ENCODE peak calls at places on chromosomes 4 and X, in four cellular contexts. K is neural progenitor cell, W is NCI-H1436, J is cardiac fibroblast. T is an unnamed sample.

GRCh38 chrX:129931411-129932136 is 25.6 kb downstream of the UTP14A start:
- DNase-seq in W (peak; percentile 60), K (peak; percentile 93), J (peak; percentile 97), T (peak; percentile 68)

GRCh38 chr4:81747242-81747930 is 275.7 kb upstream of the RASGEF1B start:
- DNase-seq in W (no peak), J (no peak), K (no peak), T (no peak)

GRCh38 chr4:123661080-123661737 is 264.6 kb downstream of the SPRY1 start:
- DNase-seq in W (no peak), K (no peak), J (peak; percentile 57), T (no peak)

GRCh38 chrX:43005561-43005960 is 227.6 kb upstream of the PPP1R2C start:
- DNase-seq in J (no peak), K (no peak), W (no peak), T (no peak)

GRCh38 chrX:15207384-15207783 is 62.5 kb downstream of the ASB9 start:
- DNase-seq in J (no peak), W (no peak), K (no peak), T (no peak)

GRCh38 chr4:2878346-2878745 is 34.7 kb downstream of the ADD1 start:
- DNase-seq in J (peak; percentile 52), W (no peak), K (no peak), T (no peak)

GRCh38 chr4:6377626-6378492 is 94.6 kb downstream of the PPP2R2C start:
- DNase-seq in J (no peak), K (peak; percentile 83), W (no peak), T (no peak)

GRCh38 chr4:158243071-158243470 is 32.8 kb downstream of the TMEM144 start:
- DNase-seq in K (no peak), W (no peak), J (no peak), T (no peak)

GRCh38 chr4:168839758-168840385 is 170.2 kb downstream of the CBR4 start:
- DNase-seq in K (no peak), J (peak; percentile 64), W (no peak), T (no peak)

GRCh38 chr4:83356899-83357661 is 22.4 kb upstream of the HPSE start:
- DNase-seq in K (no peak), J (peak; percentile 97), W (no peak), T (no peak)

GRCh38 chr4:152917533-152918395 is 18.4 kb upstream of the FHDC1 start:
- DNase-seq in W (no peak), K (no peak), J (no peak), T (no peak)

GRCh38 chrX:131874300-131874699 is 148.8 kb upstream of the STK26 start:
- DNase-seq in K (no peak), J (no peak), W (no peak), T (no peak)

GRCh38 chr4:20254517-20255250 is 3.0 kb downstream of the SLIT2 start:
- DNase-seq in K (peak; percentile 75), J (peak; percentile 59), W (no peak), T (peak; percentile 36)

GRCh38 chr4:156038772-156039171 is 85.1 kb upstream of the CTSO start:
- DNase-seq in W (no peak), J (no peak), K (no peak), T (no peak)

GRCh38 chr4:75849459-75849858 is 52.8 kb downstream of the PPEF2 start:
- DNase-seq in W (no peak), K (peak; percentile 40), J (peak; percentile 10), T (no peak)

GRCh38 chr4:168634276-168634802 is 137.5 kb downstream of the PALLD start:
- DNase-seq in W (no peak), J (peak; percentile 93), K (peak; percentile 45), T (no peak)

GRCh38 chrX:106802388-106803275 is at the start of gene TBC1D8B:
- DNase-seq in W (peak; percentile 87), J (peak; percentile 92), K (peak; percentile 83), T (peak; percentile 90)

GRCh38 chr4:101527186-101527585 is 179.9 kb upstream of the PPP3CA start:
- DNase-seq in K (no peak), W (no peak), J (no peak), T (no peak)

GRCh38 chrX:30971761-30972603 is 82.9 kb upstream of the TAB3 start:
- DNase-seq in J (peak; percentile 60), K (peak; percentile 56), W (no peak), T (peak; percentile 37)

GRCh38 chr4:14864967-14865366 is 137.3 kb upstream of the CPEB2 start:
- DNase-seq in W (no peak), K (no peak), J (no peak), T (no peak)

GRCh38 chr4:122234686-122235085 is 82.6 kb downstream of the BLTP1 start:
- DNase-seq in W (no peak), K (no peak), J (no peak), T (no peak)

GRCh38 chr4:139857021-139857420 is 191.4 kb downstream of the MGST2 start:
- DNase-seq in J (no peak), K (peak; percentile 91), W (no peak), T (no peak)

GRCh38 chr4:69858683-69859082 is 1.3 kb downstream of the SULT1E1 start:
- DNase-seq in W (peak; percentile 58), K (no peak), J (peak; percentile 68), T (no peak)

GRCh38 chr4:121278811-121279368 is 101.9 kb downstream of the QRFPR start:
- DNase-seq in K (no peak), W (no peak), J (peak; percentile 67), T (no peak)

GRCh38 chr4:137545461-137545861 is 13.2 kb upstream of the PCDH18 start:
- DNase-seq in W (no peak), J (peak; percentile 75), K (peak; percentile 49), T (no peak)

GRCh38 chrX:16207631-16208030 is 40.4 kb downstream of the MAGEB17 start:
- DNase-seq in K (no peak), W (no peak), J (no peak), T (no peak)

GRCh38 chr4:128512161-128512560 is 224.5 kb upstream of the PGRMC2 start:
- DNase-seq in W (no peak), J (no peak), K (no peak), T (no peak)

GRCh38 chr4:182938213-182938645 is 21.0 kb upstream of the DCTD start:
- DNase-seq in J (peak; percentile 74), W (peak; percentile 41), K (peak; percentile 75), T (peak; percentile 70)

GRCh38 chr4:165383757-165384156 is 4.9 kb downstream of the CPE start:
- DNase-seq in J (no peak), K (peak; percentile 44), W (peak; percentile 57), T (no peak)

GRCh38 chr4:56764206-56764605 is 57.3 kb downstream of the SPINK2 start:
- DNase-seq in J (no peak), W (no peak), K (no peak), T (no peak)

GRCh38 chr4:148376151-148376550 is 66.1 kb downstream of the NR3C2 start:
- DNase-seq in W (no peak), J (peak; percentile 68), K (no peak), T (peak; percentile 38)

GRCh38 chr4:81095411-81095810 is 64.9 kb downstream of the BMP3 start:
- DNase-seq in K (no peak), W (no peak), J (no peak), T (no peak)

GRCh38 chr4:88794952-88795351 is 97.3 kb upstream of the NAP1L5 start:
- DNase-seq in J (peak; percentile 17), K (no peak), W (no peak), T (no peak)

GRCh38 chrX:46279925-46280313 is 265.3 kb downstream of the ZNF674 start:
- DNase-seq in W (no peak), K (no peak), J (no peak), T (no peak)

GRCh38 chr4:72084587-72085011 is 52.8 kb downstream of the NPFFR2 start:
- DNase-seq in J (no peak), K (no peak), W (no peak), T (no peak)

T was measured in NCI-H526.